ENCODE peak calls at places on chromosomes 4 and X, in six cellular contexts. R, A, U, Q, M and H are unnamed samples.

GRCh38 chrX:129760155-129760554 is 19.6 kb upstream of the SASH3 start:
- DNase-seq in R (no peak), A (no peak), U (no peak), Q (no peak), M (no peak), H (no peak)

GRCh38 chr4:87103691-87104187 is 116.7 kb downstream of the KLHL8 start:
- DNase-seq in R (peak), A (no peak), U (no peak), Q (peak), M (peak), H (no peak)

GRCh38 chr4:140609548-140610425 is 41.0 kb upstream of the UCP1 start:
- DNase-seq in R (peak), A (peak), U (no peak), Q (peak), M (peak), H (no peak)

GRCh38 chr4:120481711-120482110 is 415.1 kb upstream of the MAD2L1 start:
- DNase-seq in R (no peak), A (no peak), U (no peak), Q (no peak), M (no peak), H (no peak)

GRCh38 chr4:42995343-42995944 is 102.9 kb downstream of the GRXCR1 start:
- DNase-seq in R (peak), A (peak), U (no peak), Q (peak), M (peak), H (no peak)

GRCh38 chr4:24482871-24483270 is 101.5 kb downstream of the DHX15 start:
- DNase-seq in R (peak), A (no peak), U (no peak), Q (no peak), M (no peak), H (no peak)

GRCh38 chrX:75156537-75156945 is 458 bp upstream of the ABCB7 start:
- DNase-seq in R (peak), A (no peak), U (no peak), Q (peak), M (peak), H (no peak)

GRCh38 chr4:177228599-177228998 is 81.1 kb upstream of the NEIL3 start:
- DNase-seq in R (no peak), A (no peak), U (no peak), Q (no peak), M (no peak), H (no peak)

GRCh38 chrX:28586891-28587635 is at the start of gene IL1RAPL1:
- DNase-seq in R (peak), A (no peak), U (no peak), Q (peak), M (no peak), H (no peak)

GRCh38 chr4:91243132-91243531 is 1060.6 kb upstream of the GRID2 start:
- DNase-seq in R (no peak), A (no peak), U (no peak), Q (no peak), M (no peak), H (no peak)

GRCh38 chr4:16018841-16019240 is 55.9 kb upstream of the FGFBP2 start:
- DNase-seq in R (no peak), A (no peak), U (no peak), Q (no peak), M (no peak), H (no peak)

GRCh38 chr4:76803522-76803921 is 94.4 kb downstream of the SOWAHB start:
- DNase-seq in R (peak), A (no peak), U (no peak), Q (peak), M (peak), H (no peak)

GRCh38 chrX:8003147-8003883 is 76.1 kb upstream of the PNPLA4 start:
- DNase-seq in R (no peak), A (no peak), U (no peak), Q (no peak), M (no peak), H (no peak)

DNA sequence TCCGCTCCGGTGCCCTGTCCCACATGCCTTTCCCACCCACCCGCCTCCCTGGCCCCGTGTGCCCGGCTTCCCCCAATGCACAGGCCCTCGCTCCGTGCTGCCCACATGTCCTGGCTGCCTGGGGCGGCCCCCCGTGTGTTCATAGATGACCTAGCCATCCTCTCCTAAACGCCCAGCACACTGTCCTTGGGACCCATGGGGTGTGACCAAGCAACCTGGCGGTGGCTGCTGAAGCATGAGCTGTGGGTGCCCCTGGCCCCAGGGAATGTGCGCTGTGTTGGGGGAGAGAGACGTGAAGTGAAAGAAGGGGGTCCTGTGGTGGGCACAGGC is 28.3 kb downstream of the MAEA start:
- DNase-seq in R (no peak), A (no peak), U (no peak), Q (no peak), M (no peak), H (no peak)
- H3K14ac ChIP-seq in R (no peak), A (no peak), U (no peak), Q (no peak), M (no peak), H (no peak)

GRCh38 chrX:40061005-40061404 is 36.8 kb downstream of the BCOR start:
- DNase-seq in R (no peak), A (no peak), U (no peak), Q (no peak), M (no peak), H (no peak)
- H3K14ac ChIP-seq in R (no peak), A (no peak), U (no peak), Q (no peak), M (no peak), H (no peak)

GRCh38 chr4:73434311-73434710 is 1.7 kb upstream of the AFP start:
- DNase-seq in R (peak), A (no peak), U (no peak), Q (peak), M (peak), H (no peak)

GRCh38 chr4:73437558-73437956 is 1.5 kb downstream of the AFP start:
- DNase-seq in R (no peak), A (no peak), U (no peak), Q (no peak), M (no peak), H (no peak)

GRCh38 chr4:73436674-73437557 is 895 bp downstream of the AFP start:
- DNase-seq in R (no peak), A (no peak), U (no peak), Q (no peak), M (no peak), H (no peak)

GRCh38 chr4:73438048-73438447 is 2.0 kb downstream of the AFP start:
- DNase-seq in R (no peak), A (no peak), U (no peak), Q (no peak), M (no peak), H (no peak)

DNA sequence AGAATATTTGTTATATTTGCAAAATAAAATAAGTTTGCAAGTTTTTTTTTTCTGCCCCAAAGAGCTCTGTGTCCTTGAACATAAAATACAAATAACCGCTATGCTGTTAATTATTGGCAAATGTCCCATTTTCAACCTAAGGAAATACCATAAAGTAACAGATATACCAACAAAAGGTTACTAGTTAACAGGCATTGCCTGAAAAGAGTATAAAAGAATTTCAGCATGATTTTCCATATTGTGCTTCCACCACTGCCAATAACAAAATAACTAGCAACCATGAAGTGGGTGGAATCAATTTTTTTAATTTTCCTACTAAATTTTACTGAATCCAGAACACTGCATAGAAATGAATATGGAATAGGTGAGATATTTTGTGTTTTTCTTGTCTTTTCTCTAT is at the start of gene AFP:
- DNase-seq in R (no peak), A (no peak), U (no peak), Q (no peak), M (no peak), H (no peak)
- H3K14ac ChIP-seq in R (no peak), A (no peak), U (no peak), Q (no peak), M (no peak), H (no peak)

GRCh38 chrX:139179592-139179991 is 350.9 kb upstream of the F9 start:
- DNase-seq in R (no peak), A (no peak), U (no peak), Q (no peak), M (no peak), H (no peak)
- H3K14ac ChIP-seq in R (no peak), A (no peak), U (no peak), Q (no peak), M (no peak), H (no peak)